ENCODE peak calls at places on chromosomes 13 and 19, in nine cellular contexts. Z is lower lobe of right lung; X is foreskin fibroblast; U is esophagus squamous epithelium; Y is breast epithelium; V is cardiac fibroblast; C is neural progenitor cell; P is heart right ventricle; N is CD8-positive, alpha-beta T cell. D is an unnamed sample.
A peak's percentile ranks its signal among the peaks of the same experiment; 100 is the strongest.

GRCh38 chr19:858868-859843 is at the start of gene CFD:
- DNase-seq in Z (peak; percentile 82), X (no peak), U (no peak), Y (no peak), V (no peak), C (no peak), P (peak; percentile 81), N (no peak), D (peak; percentile 83)

GRCh38 chr13:51359352-51359751 is 19.9 kb downstream of the SERPINE3 start:
- DNase-seq in Z (no peak), X (no peak), U (no peak), Y (no peak), V (no peak), C (no peak), P (no peak), N (no peak), D (no peak)

GRCh38 chr19:20313894-20314293 is 146.9 kb downstream of the ZNF486 start:
- DNase-seq in Z (no peak), X (no peak), U (no peak), Y (no peak), V (no peak), C (no peak), P (no peak), N (no peak), D (no peak)

GRCh38 chr13:52128714-52129700 is at the start of gene NEK5:
- DNase-seq in Z (peak; percentile 79), X (peak; percentile 40), U (no peak), Y (no peak), V (peak; percentile 54), C (peak; percentile 92), P (peak; percentile 70), N (peak; percentile 50), D (peak; percentile 45)

GRCh38 chr19:29277107-29277506 is 64.2 kb upstream of the UQCRFS1 start:
- DNase-seq in Z (no peak), X (no peak), U (no peak), Y (no peak), V (no peak), C (peak; percentile 46), P (no peak), N (peak; percentile 42), D (no peak)

GRCh38 chr13:112132619-112133018 is 65.7 kb downstream of the SOX1 start:
- DNase-seq in Z (no peak), X (no peak), U (no peak), Y (no peak), V (no peak), C (no peak), P (no peak), N (no peak), D (no peak)

GRCh38 chr13:111216166-111216960 is 101.3 kb downstream of the ARHGEF7 start:
- DNase-seq in Z (no peak), X (no peak), U (no peak), Y (no peak), V (no peak), C (peak; percentile 76), P (no peak), N (peak; percentile 51), D (peak; percentile 41)

GRCh38 chr19:39142655-39143054 is 17.1 kb downstream of the PAK4 start:
- DNase-seq in Z (no peak), X (no peak), U (no peak), Y (no peak), V (no peak), C (no peak), P (no peak), N (no peak), D (no peak)

GRCh38 chr19:17164644-17165043 is 50.5 kb upstream of the USE1 start:
- DNase-seq in Z (no peak), X (no peak), U (no peak), Y (no peak), V (no peak), C (no peak), P (no peak), N (no peak), D (no peak)

GRCh38 chr19:31693870-31694269 is 344.6 kb upstream of the TSHZ3 start:
- DNase-seq in Z (no peak), X (no peak), U (no peak), Y (no peak), V (no peak), C (no peak), P (no peak), N (no peak), D (no peak)

DNA sequence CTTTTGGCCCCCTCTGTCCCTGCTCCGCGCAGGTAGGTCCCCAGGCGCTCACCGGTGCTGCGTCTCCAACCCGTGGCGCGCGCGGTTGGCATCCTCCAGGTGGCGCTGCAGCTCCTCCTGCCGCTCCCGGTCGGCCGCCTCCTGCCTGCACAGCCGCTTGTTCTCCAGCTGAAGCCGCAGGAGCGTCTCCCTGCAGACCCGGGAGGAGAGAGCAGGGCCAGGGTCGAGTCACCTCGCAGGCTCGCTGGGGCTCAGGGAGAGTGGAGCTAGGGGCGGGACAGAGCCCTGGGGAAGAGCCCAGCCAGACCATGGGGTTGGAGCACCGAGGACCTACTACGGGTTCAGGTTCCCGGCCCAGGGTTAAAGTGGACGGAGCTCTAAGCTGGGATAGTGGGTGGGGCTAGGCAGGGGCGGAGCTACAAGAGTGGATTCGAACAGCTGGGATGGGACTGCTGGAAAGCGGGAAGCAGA is 9.3 kb downstream of the HOOK2 start:
- DNase-seq in Z (peak; percentile 93), X (peak; percentile 72), U (no peak), Y (peak; percentile 77), V (peak; percentile 74), C (peak; percentile 87), P (peak; percentile 91), N (peak; percentile 90), D (peak; percentile 84)
- H3K4me3 ChIP-seq in Z (peak overlapping the region; percentile 59), X (peak overlapping the region; percentile 42), U (peak overlapping the region; percentile 49), Y (peak overlapping the region; percentile 64), V (peak overlapping the region; percentile 36), C (peak overlapping the region; percentile 58), P (no peak overlapping the region), N (no peak overlapping the region), D (peak overlapping the region; percentile 65)

GRCh38 chr13:44649834-44650233 is 73.7 kb upstream of the TSC22D1 start:
- DNase-seq in Z (no peak), X (no peak), U (no peak), Y (no peak), V (no peak), C (no peak), P (no peak), N (no peak), D (no peak)

GRCh38 chr13:44646044-44646443 is 69.9 kb upstream of the TSC22D1 start:
- DNase-seq in Z (no peak), X (no peak), U (no peak), Y (no peak), V (no peak), C (no peak), P (no peak), N (no peak), D (no peak)

GRCh38 chr13:44651209-44651608 is 75.1 kb upstream of the TSC22D1 start:
- DNase-seq in Z (no peak), X (no peak), U (no peak), Y (no peak), V (peak; percentile 13), C (no peak), P (no peak), N (no peak), D (no peak)

GRCh38 chr13:44649118-44649455 is 73.0 kb upstream of the TSC22D1 start:
- DNase-seq in Z (no peak), X (no peak), U (no peak), Y (no peak), V (no peak), C (peak; percentile 31), P (no peak), N (no peak), D (no peak)

GRCh38 chr13:44648392-44649117 is 72.4 kb upstream of the TSC22D1 start:
- DNase-seq in Z (no peak), X (peak; percentile 34), U (no peak), Y (no peak), V (peak; percentile 55), C (no peak), P (no peak), N (no peak), D (peak; percentile 54)
- TF ChIP-seq CTCF in Z (no peak), X (peak; percentile 23), U (no peak), Y (no peak), V (peak; percentile 49), C (peak; percentile 52), P (peak; percentile 45), N (peak; percentile 51), D (peak; percentile 50)

DNA sequence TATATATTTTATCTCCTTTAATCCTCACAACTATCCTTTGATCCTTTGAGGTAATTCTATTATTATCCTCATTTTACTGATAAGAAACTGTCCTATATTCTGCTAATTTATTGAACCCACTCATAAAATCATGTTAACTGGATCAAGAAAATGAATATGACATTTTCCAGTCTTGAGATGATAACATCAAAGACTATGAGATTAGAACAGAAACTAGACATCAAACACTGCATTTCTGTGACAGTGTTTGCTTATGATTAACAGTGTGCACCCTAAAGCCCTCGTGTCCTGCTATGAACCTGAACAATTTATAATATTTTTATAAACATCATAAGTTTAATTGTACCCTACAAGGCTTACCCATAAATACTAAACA is 96.3 kb downstream of the TBC1D4 start:
- DNase-seq in Z (no peak), X (no peak), U (no peak), Y (no peak), V (no peak), C (no peak), P (no peak), N (no peak), D (no peak)
- H3K4me3 ChIP-seq in Z (no peak overlapping the region), X (no peak overlapping the region), U (no peak overlapping the region), Y (no peak overlapping the region), V (no peak overlapping the region), C (no peak overlapping the region), P (no peak overlapping the region), N (no peak overlapping the region), D (no peak overlapping the region)

GRCh38 chr19:58181902-58182576 is 822 bp upstream of the ZNF274 start:
- DNase-seq in Z (no peak), X (peak; percentile 7), U (no peak), Y (peak; percentile 28), V (peak; percentile 68), C (peak; percentile 47), P (peak; percentile 30), N (peak; percentile 61), D (peak; percentile 34)
- TF ChIP-seq CTCF in Z (peak; percentile 49), X (peak; percentile 20), U (no peak), Y (peak; percentile 52), V (peak; percentile 73), C (peak; percentile 55), P (peak; percentile 65), N (peak; percentile 57), D (peak; percentile 53)

DNA sequence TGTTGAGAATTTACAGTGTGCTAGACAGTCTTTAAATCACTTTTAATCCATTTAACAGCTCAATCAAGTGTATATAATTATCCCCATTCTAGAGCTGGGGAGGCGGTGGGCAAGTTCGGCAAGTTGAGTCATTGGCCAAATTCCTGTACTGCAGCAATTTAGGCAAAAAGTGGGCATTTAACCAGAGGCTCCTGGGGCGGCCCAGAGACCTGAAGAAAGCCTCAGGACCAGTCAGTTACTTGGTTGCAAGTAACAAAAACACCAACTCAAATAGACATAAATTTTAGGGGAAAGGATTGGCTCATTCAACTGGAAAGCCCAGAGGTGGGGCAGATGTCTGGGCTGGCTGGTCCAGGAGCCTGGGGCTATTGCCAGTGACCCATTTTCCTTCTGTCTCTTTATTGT is 97.1 kb downstream of the SIPA1L3 start:
- DNase-seq in Z (no peak), X (no peak), U (no peak), Y (no peak), V (no peak), C (no peak), P (no peak), N (no peak), D (no peak)
- H3K4me3 ChIP-seq in Z (peak overlapping the region; percentile 48), X (peak overlapping the region; percentile 24), U (peak overlapping the region; percentile 43), Y (peak overlapping the region; percentile 59), V (peak overlapping the region; percentile 44), C (peak overlapping the region; percentile 47), P (peak overlapping the region; percentile 55), N (no peak overlapping the region), D (peak overlapping the region; percentile 52)